ENCODE peak calls at places on chromosome 1, in seven cellular contexts. G is GM23248; Q is activated CD8-positive, alpha-beta memory T cell treated with anti-CD3 and anti-CD28 coated beads for 24 hours; M is astrocyte of the cerebellum; O is DMS 273 treated with DMSO at 0.1 percent for 48 hours; P is stimulated activated CD8-positive, alpha-beta memory T cell treated with anti-CD3 and anti-CD28 coated beads, Interleukin-4, amount 100 ng/mL, for 1 hour; N is HT-29. U is an unnamed sample.

GRCh38 chr1:113391643-113392271 is 1.4 kb downstream of the MAGI3 start:
- DNase-seq in N (peak; percentile 73), O (no peak), G (peak; percentile 18), M (no peak), Q (peak; percentile 57), P (no peak), U (no peak)

GRCh38 chr1:16111771-16112557 is 38.5 kb upstream of the FAM131C start:
- DNase-seq in Q (no peak), P (no peak), M (peak; percentile 72), N (no peak), G (peak; percentile 87), O (no peak), U (no peak)

GRCh38 chr1:23600283-23600682 is 41.0 kb upstream of the ID3 start:
- DNase-seq in P (no peak), M (no peak), Q (no peak), O (no peak), G (no peak), N (no peak), U (no peak)

GRCh38 chr1:206834711-206835110 is 30.7 kb upstream of the IL20 start:
- DNase-seq in M (no peak), N (no peak), Q (no peak), O (no peak), P (no peak), G (peak; percentile 51), U (no peak)

GRCh38 chr1:31795801-31796621 is 19.8 kb downstream of the SPOCD1 start:
- DNase-seq in M (peak; percentile 47), Q (no peak), P (no peak), O (no peak), G (peak; percentile 87), N (no peak), U (peak; percentile 61)

GRCh38 chr1:53572061-53572801 is 113.0 kb downstream of the DMRTB1 start:
- DNase-seq in O (peak; percentile 12), N (peak; percentile 52), M (no peak), P (no peak), G (peak; percentile 82), Q (no peak), U (no peak)

GRCh38 chr1:108592030-108592759 is 32.3 kb downstream of the EEIG2 start:
- DNase-seq in N (peak; percentile 20), G (no peak), Q (no peak), M (no peak), O (no peak), P (no peak), U (no peak)

GRCh38 chr1:37319284-37319683 is 155.1 kb upstream of the ZC3H12A start:
- DNase-seq in Q (no peak), O (no peak), G (no peak), M (no peak), P (no peak), N (no peak), U (no peak)

GRCh38 chr1:20400341-20401177 is 85.5 kb downstream of the CAMK2N1 start:
- DNase-seq in G (peak; percentile 11), M (no peak), N (no peak), O (no peak), Q (no peak), P (no peak), U (peak; percentile 66)

GRCh38 chr1:193408782-193409293 is 222.4 kb upstream of the B3GALT2 start:
- DNase-seq in O (no peak), N (peak; percentile 34), M (peak; percentile 64), G (peak; percentile 7), Q (no peak), P (no peak), U (peak; percentile 85)